ENCODE peak calls at places on chromosomes 11 and 22, in six cellular contexts. M is GM12878, C is upper lobe of left lung, Z is K562, H is HepG2, J is HCT116. N is an unnamed sample.

GRCh38 chr11:68113986-68114385 is 7.2 kb downstream of the CHKA start:
- ATAC-seq in J (no peak), Z (no peak), M (no peak), C (peak; percentile 35), H (no peak), N (peak; percentile 61)

GRCh38 chr22:36423461-36424404 is 36.0 kb upstream of the MYH9 start:
- ATAC-seq in C (peak; percentile 30), J (peak; percentile 40), M (no peak), H (no peak), Z (peak; percentile 73), N (no peak)

GRCh38 chr11:102600666-102601065 is 24.5 kb downstream of the MMP20 start:
- ATAC-seq in M (no peak), C (no peak), H (no peak), J (no peak), Z (no peak), N (no peak)

GRCh38 chr22:26516503-26516902 is 4.2 kb upstream of the TFIP11 start:
- ATAC-seq in Z (no peak), C (no peak), M (no peak), J (no peak), H (no peak), N (no peak)

GRCh38 chr22:49969751-49970527 is 9.4 kb downstream of the PIM3 start:
- ATAC-seq in M (no peak), C (no peak), J (no peak), H (no peak), Z (no peak), N (no peak)

GRCh38 chr11:59283311-59283710 is 70.6 kb upstream of the MPEG1 start:
- ATAC-seq in H (no peak), J (no peak), Z (no peak), M (peak; percentile 26), C (no peak), N (no peak)

GRCh38 chr22:44497904-44498242 is at the start of gene RTL6:
- ATAC-seq in M (no peak), C (peak; percentile 20), Z (no peak), H (no peak), J (no peak), N (peak; percentile 94)

GRCh38 chr22:49010901-49011300 is 816.8 kb downstream of the BRD1 start:
- ATAC-seq in Z (no peak), H (no peak), C (no peak), J (no peak), M (no peak), N (no peak)

GRCh38 chr11:34214961-34215805 is 109.8 kb downstream of the NAT10 start:
- ATAC-seq in C (peak; percentile 42), Z (no peak), J (peak; percentile 93), M (peak; percentile 92), H (no peak), N (no peak)

GRCh38 chr11:134038897-134039470 is 29.9 kb upstream of the JAM3 start:
- ATAC-seq in C (no peak), M (no peak), J (no peak), Z (no peak), H (no peak), N (no peak)

GRCh38 chr11:111549196-111549868 is 8.8 kb downstream of the LAYN start:
- ATAC-seq in C (no peak), J (no peak), H (no peak), M (no peak), Z (no peak), N (no peak)

GRCh38 chr11:97684486-97685439 is 1295.0 kb downstream of the JRKL start:
- ATAC-seq in Z (no peak), J (no peak), C (no peak), M (no peak), H (no peak), N (no peak)

DNA sequence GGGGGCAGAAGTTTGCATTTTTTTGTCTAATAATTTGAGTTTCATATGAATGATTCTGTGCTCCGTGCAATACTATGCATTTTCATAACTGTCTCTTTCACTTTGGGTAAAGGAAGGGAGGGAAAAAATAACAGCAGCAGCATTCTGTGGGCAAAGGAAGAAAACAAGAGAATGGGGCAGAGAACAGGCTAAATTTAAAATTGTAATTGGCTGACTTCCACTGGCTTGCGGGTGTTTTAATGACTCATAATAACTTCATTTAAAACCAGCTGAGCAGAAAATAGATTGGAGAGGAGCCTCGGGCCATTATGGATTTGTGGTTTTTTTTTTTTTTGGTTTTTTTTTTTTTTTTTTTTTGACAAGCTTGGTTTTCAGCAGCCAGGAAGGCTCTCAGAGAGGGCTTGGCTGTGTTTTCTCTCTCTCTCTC is 107.4 kb downstream of the ZBTB16 start:
- ATAC-seq in Z (no peak), C (peak; percentile 5), H (no peak), M (no peak), J (no peak), N (peak; percentile 5)
- TF ChIP-seq POLR2AphosphoS5 in Z (no peak), C (no peak), H (no peak), M (no peak), J (peak; percentile 39), N (peak; percentile 82)

DNA sequence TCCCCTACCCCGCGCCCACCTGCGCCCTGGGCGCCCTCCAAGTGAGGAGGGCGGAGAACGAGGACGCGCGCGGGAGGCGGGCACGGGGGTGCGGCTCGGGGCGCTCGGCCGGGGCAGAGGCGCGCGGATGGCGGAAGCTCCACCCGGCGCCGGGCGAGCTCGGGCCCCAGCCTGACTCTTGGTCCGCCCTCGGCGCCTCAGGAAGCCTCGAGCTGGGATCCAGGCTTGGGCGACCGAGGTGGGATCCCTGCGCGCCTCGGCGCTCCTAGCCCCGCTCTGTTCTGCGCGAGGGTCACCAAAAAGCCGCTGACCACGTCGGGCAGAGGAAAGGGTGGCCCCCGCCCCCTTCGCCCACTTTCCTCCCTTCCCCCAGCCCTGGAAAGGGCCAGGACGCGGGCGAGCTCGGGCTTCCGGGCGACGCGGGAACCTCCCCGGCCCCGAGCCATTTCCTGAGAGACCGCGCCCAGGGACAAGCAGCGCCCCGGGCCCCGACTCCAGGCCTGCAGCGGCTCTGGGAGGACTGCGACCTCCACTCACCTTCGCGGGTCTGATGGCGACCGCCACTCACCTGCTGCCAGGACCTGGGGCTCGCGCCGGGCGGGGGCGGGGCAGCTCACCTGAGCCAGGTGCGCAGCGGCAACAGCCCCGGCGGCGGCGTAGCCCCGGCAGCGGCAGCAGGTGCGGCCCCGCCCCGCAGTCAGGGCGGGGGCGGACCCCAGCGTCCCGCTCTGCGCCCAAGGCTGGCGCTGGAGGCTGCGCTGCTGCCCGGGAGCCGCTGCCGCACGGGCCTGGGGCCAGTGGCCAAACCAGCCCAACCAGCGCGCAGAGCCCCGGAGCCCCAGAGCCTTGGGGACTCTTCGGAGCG is 2.2 kb upstream of the SIGIRR start:
- ATAC-seq in M (peak; percentile 40), Z (no peak), J (peak; percentile 85), H (peak; percentile 28), C (peak; percentile 76), N (peak; percentile 56)
- TF ChIP-seq POLR2A in M (peak; percentile 53), Z (no peak), J (no peak), H (no peak), C (no peak), N (no peak)

GRCh38 chr22:45775569-45776312 is 104.1 kb downstream of the ATXN10 start:
- ATAC-seq in H (no peak), M (peak; percentile 87), C (no peak), J (no peak), Z (no peak), N (no peak)
- TF ChIP-seq POLR2AphosphoS5 in H (no peak), M (peak; percentile 51), C (no peak), J (no peak), Z (no peak), N (no peak)

GRCh38 chr11:65652511-65653228 is 10.0 kb downstream of the RELA start:
- ATAC-seq in H (peak; percentile 77), J (peak; percentile 78), Z (peak; percentile 93), M (peak; percentile 90), C (peak; percentile 97), N (peak; percentile 91)
- TF ChIP-seq POLR2A in H (peak; percentile 53), J (no peak), Z (peak; percentile 88), M (peak; percentile 88), C (peak; percentile 54), N (peak; percentile 70)

DNA sequence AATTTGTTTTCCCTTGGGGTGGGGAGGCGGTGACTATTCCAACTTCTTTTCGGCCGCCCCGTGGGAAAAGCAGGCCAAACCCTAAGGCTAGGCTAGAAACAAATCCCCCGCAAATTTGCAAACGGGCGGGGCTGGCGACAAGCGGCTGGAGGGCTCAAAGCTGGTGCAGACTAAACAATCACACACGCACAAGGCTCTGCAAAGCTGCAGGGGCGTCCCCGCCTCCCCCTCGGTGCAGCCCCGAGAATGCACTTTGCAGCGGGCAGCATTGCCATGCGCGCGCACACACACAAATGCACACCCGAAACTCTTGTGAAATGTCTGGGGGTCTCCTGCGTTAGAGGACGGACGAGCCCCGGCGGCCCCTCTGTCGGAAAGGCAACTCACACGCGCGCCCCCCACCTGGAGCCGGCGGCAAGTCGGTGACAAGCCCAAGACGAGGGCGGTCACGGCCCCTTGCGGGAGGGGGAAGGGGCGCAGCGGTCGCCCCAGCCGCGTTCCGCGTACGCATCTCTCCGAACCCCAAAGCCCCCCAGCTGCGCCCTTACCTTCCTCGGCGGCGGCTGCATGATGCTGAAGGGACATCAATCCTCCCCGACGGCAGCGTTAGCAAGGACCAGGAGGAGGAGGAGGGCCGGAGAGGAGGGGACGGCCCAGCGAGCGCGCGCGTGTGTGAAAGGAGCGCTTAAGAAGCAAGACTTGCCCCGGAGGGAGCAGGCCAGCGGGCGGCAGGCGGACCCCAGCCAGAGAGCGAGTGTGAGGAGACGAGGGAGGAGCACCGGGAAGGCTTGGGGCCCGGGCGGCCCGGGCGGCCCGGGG is 600 bp downstream of the FCHSD2 start:
- ATAC-seq in Z (peak; percentile 33), J (peak; percentile 65), C (peak; percentile 71), M (peak; percentile 43), H (peak; percentile 36), N (peak; percentile 63)
- TF ChIP-seq POLR2AphosphoS5 in Z (no peak), J (no peak), C (no peak), M (peak; percentile 10), H (peak; percentile 43), N (no peak)

GRCh38 chr11:77642228-77642627 is 4.6 kb upstream of the CLNS1A start:
- ATAC-seq in Z (no peak), C (no peak), M (no peak), H (peak; percentile 8), J (no peak), N (no peak)

GRCh38 chr11:77633856-77634425 is 3.7 kb downstream of the CLNS1A start:
- ATAC-seq in M (no peak), J (no peak), C (no peak), Z (no peak), H (no peak), N (no peak)

GRCh38 chr11:77636738-77637344 is 753 bp downstream of the CLNS1A start:
- ATAC-seq in C (no peak), H (no peak), M (peak; percentile 32), J (no peak), Z (peak; percentile 31), N (no peak)

GRCh38 chr11:77634724-77635123 is 2.9 kb downstream of the CLNS1A start:
- ATAC-seq in C (no peak), H (no peak), J (no peak), Z (peak; percentile 19), M (no peak), N (no peak)

DNA sequence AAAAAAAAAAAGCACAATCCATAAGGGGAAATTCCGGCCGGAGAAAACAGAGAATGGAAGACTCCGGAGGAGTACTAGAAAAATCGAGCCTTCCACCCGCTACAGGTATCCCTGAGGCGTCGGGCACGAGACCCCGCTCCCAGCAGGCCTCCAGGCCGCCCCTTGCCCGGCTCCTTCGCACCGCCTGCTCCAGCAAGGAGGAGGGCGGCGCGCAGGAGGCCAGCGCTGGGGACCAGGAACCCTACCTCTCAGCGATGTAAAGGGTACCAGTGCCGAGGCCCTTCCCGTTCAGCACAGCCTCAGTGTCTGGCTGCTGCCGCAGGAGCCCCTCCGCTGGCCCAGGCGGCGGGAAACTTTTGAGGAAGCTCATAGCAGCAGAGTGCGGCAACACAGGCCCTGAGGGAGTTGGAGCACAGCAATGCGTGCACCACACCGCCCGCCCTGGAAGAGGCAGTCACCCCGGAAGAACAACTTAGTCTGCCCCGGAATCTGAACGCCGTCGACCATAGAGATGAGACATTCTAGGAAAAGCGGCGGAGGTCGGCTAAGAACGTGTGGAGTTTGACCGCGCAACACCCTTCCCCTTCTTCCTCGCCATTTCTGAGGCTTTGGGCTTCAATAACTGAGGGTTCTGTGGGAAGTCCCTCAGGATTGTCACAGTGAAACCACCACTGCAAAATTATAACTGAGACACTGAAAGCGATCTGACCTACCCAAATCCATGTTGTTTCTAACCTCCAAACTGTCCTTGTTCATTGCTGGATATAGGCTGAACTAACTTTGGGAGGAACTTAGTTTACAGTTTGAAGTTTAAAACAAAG is at the start of gene CLNS1A:
- ATAC-seq in H (peak; percentile 99), M (peak; percentile 99), C (peak; percentile 99), J (peak; percentile 96), Z (peak; percentile 96), N (peak; percentile 97)
- TF ChIP-seq POLR2A in H (peak; percentile 89), M (peak; percentile 99), C (peak; percentile 56), J (peak; percentile 82), Z (peak; percentile 97), N (peak; percentile 74)